ENCODE peak calls at places on chromosomes 13 and 19, in nine cellular contexts. R is fibroblast of pulmonary artery, W is AG04450, A is left lung, D is neuronal stem cell, P is GM23248, L is pancreas, F is stomach, U is epithelial cell of esophagus. J is an unnamed sample.

GRCh38 chr13:42041684-42042035 is 6.8 kb upstream of the DGKH start:
- DNase-seq in P (peak), D (peak), U (peak), W (no peak), A (peak), L (peak), F (peak), R (peak), J (no peak)

GRCh38 chr19:39795001-39795400 is 16.3 kb downstream of the LEUTX start:
- DNase-seq in D (no peak), P (no peak), W (no peak), R (no peak), L (no peak), U (no peak), A (no peak), F (no peak), J (no peak)

GRCh38 chr19:19403373-19403901 is 2.0 kb upstream of the GATAD2A start:
- DNase-seq in F (no peak), L (no peak), A (no peak), P (peak), W (no peak), D (no peak), R (no peak), U (peak), J (no peak)

GRCh38 chr19:52941941-52942370 is 18.7 kb upstream of the ZNF888 start:
- DNase-seq in F (peak), P (peak), L (peak), D (no peak), R (peak), A (peak), W (no peak), U (peak), J (peak)

GRCh38 chr13:48214519-48215121 is 18.4 kb upstream of the ITM2B start:
- DNase-seq in R (no peak), A (no peak), P (no peak), D (no peak), U (peak), W (no peak), L (no peak), F (no peak), J (no peak)

GRCh38 chr13:20658451-20658850 is 45.0 kb upstream of the IL17D start:
- DNase-seq in F (no peak), U (no peak), A (no peak), L (no peak), P (no peak), W (no peak), R (peak), D (no peak), J (no peak)

GRCh38 chr19:28224441-28224840 is 988.5 kb downstream of the UQCRFS1 start:
- DNase-seq in F (no peak), L (no peak), R (no peak), W (no peak), D (no peak), A (no peak), U (no peak), P (no peak), J (no peak)

GRCh38 chr13:82713681-82714405 is 1168.4 kb downstream of the SLITRK1 start:
- DNase-seq in A (no peak), U (peak), R (peak), W (no peak), L (no peak), F (no peak), P (peak), D (no peak), J (no peak)

GRCh38 chr13:80473695-80474094 is 132.8 kb upstream of the SPRY2 start:
- DNase-seq in R (peak), P (peak), L (no peak), U (peak), F (no peak), D (no peak), A (no peak), W (no peak), J (no peak)

GRCh38 chr19:5132698-5133651 is 164.1 kb downstream of the KDM4B start:
- DNase-seq in F (no peak), W (no peak), L (no peak), U (no peak), R (no peak), D (no peak), P (no peak), A (no peak), J (no peak)

GRCh38 chr19:7888145-7888825 is at the start of gene LRRC8E:
- DNase-seq in P (peak), R (peak), F (peak), U (peak), L (peak), D (peak), A (peak), W (no peak), J (no peak)

GRCh38 chr13:99687728-99688397 is 186.6 kb downstream of the TM9SF2 start:
- DNase-seq in A (no peak), D (peak), R (no peak), P (no peak), U (no peak), F (no peak), L (no peak), W (no peak), J (no peak)

GRCh38 chr19:52212572-52213255 is 22.9 kb downstream of the PPP2R1A start:
- DNase-seq in P (no peak), F (no peak), A (no peak), U (no peak), D (no peak), L (no peak), R (no peak), W (no peak), J (no peak)

GRCh38 chr19:56091751-56092546 is 29.1 kb downstream of the ZNF787 start:
- DNase-seq in F (no peak), U (peak), L (no peak), P (no peak), W (no peak), A (peak), D (no peak), R (no peak), J (no peak)

GRCh38 chr13:99860736-99861135 is 110.8 kb downstream of the ZIC5 start:
- DNase-seq in D (peak), F (no peak), R (no peak), L (no peak), W (no peak), P (no peak), A (no peak), U (no peak), J (no peak)

GRCh38 chr13:110976785-110977184 is 61.9 kb upstream of the ANKRD10 start:
- DNase-seq in F (no peak), P (no peak), A (no peak), W (no peak), L (no peak), R (no peak), D (no peak), U (no peak), J (no peak)

GRCh38 chr19:56423985-56424353 is 19.8 kb downstream of the ZNF583 start:
- DNase-seq in L (no peak), D (no peak), R (no peak), W (no peak), U (no peak), A (no peak), P (no peak), F (no peak), J (no peak)

DNA sequence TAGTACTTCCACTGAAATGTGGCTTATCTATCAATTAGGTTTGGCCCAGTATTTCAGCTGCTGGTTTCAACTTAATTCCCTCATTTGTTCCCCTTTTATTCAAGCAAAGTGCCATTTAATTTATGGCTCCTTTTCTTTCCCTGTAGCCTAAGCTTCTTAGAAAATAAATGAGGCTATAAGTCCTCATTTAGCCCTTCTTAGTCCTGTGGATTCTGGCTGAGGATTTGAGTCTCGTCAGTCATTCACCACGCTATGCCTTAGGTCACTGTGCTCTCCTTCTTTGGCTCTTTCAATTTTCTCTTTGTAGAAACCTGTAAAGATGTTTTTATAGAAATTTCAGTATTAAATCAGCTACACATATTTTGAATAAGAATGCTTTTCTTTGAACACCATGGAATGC is 579.1 kb downstream of the GPC6 start:
- DNase-seq in W (no peak), L (no peak), P (no peak), U (no peak), F (no peak), A (no peak), R (no peak), D (peak), J (no peak)
- H3K4me3 ChIP-seq in W (no peak), L (no peak), P (no peak), U (no peak), F (no peak), A (no peak), R (no peak), D (no peak), J (no peak)

GRCh38 chr19:35542209-35542608 is 3.2 kb upstream of the TMEM147 start:
- DNase-seq in R (no peak), F (no peak), D (no peak), W (no peak), P (no peak), L (no peak), A (no peak), U (no peak), J (no peak)
- H3K4me3 ChIP-seq in R (no peak), F (no peak), D (no peak), W (no peak), P (no peak), L (no peak), A (no peak), U (no peak), J (no peak)

GRCh38 chr19:30692517-30692870 is 320.3 kb downstream of the ZNF536 start:
- DNase-seq in P (peak), R (no peak), W (no peak), A (no peak), U (no peak), D (no peak), L (no peak), F (no peak), J (no peak)
- H3K4me3 ChIP-seq in P (peak), R (no peak), W (no peak), A (no peak), U (no peak), D (no peak), L (no peak), F (peak), J (no peak)

GRCh38 chr13:26045123-26045522 is 6.7 kb downstream of the SHISA2 start:
- DNase-seq in W (no peak), A (no peak), R (no peak), U (no peak), L (no peak), F (no peak), D (no peak), P (no peak), J (peak)
- H3K4me3 ChIP-seq in W (no peak), A (no peak), R (no peak), U (no peak), L (no peak), F (no peak), D (no peak), P (no peak), J (no peak)